ENCODE peak calls at places on chromosomes 4 and X, in four cellular contexts. K, I, A and L are unnamed samples.

GRCh38 chrX:103628386-103629290 is at the start of gene TCEAL1:
- DNase-seq in I (peak; percentile 56), K (peak; percentile 12), A (no peak), L (peak; percentile 77)

GRCh38 chr4:119510750-119511149 is 117.9 kb downstream of the PDE5A start:
- DNase-seq in K (no peak), I (no peak), A (no peak), L (no peak)

GRCh38 chrX:136608295-136608933 is 39.5 kb upstream of the CD40LG start:
- DNase-seq in A (no peak), K (no peak), I (peak; percentile 47), L (no peak)

GRCh38 chrX:53571494-53571893 is 115.0 kb downstream of the HUWE1 start:
- DNase-seq in A (no peak), I (no peak), K (no peak), L (no peak)

GRCh38 chr4:42420120-42420519 is 22.8 kb downstream of the SHISA3 start:
- DNase-seq in I (no peak), A (no peak), K (peak; percentile 14), L (no peak)

GRCh38 chrX:3550160-3550765 is 163.2 kb downstream of the PRKX start:
- DNase-seq in A (no peak), I (no peak), K (no peak), L (no peak)

GRCh38 chrX:102712216-102712966 is at the start of gene GPRASP2:
- DNase-seq in K (no peak), A (no peak), I (peak; percentile 51), L (peak; percentile 67)

GRCh38 chr4:41154001-41154813 is 60.1 kb downstream of the APBB2 start:
- DNase-seq in A (no peak), K (no peak), I (no peak), L (no peak)

GRCh38 chr4:149555146-149555545 is 260.5 kb downstream of the IQCM start:
- DNase-seq in I (no peak), A (no peak), K (peak; percentile 1), L (no peak)

GRCh38 chr4:24915121-24915922 is 2.5 kb upstream of the CCDC149 start:
- DNase-seq in A (no peak), K (no peak), I (no peak), L (no peak)

GRCh38 chr4:87003266-87003665 is 68.5 kb downstream of the AFF1 start:
- DNase-seq in A (no peak), K (no peak), I (no peak), L (no peak)

GRCh38 chr4:5615496-5616075 is 92.8 kb downstream of the EVC2 start:
- DNase-seq in I (no peak), A (no peak), K (no peak), L (no peak)

GRCh38 chrX:51461053-51462050 is 35.0 kb downstream of the NUDT11 start:
- DNase-seq in I (no peak), K (peak; percentile 48), A (no peak), L (no peak)

GRCh38 chrX:55026143-55026542 is 4.6 kb downstream of the ALAS2 start:
- DNase-seq in A (no peak), K (no peak), I (no peak), L (no peak)

GRCh38 chr4:28702571-28702970 is 1841.9 kb downstream of the STIM2 start:
- DNase-seq in I (no peak), K (no peak), A (no peak), L (no peak)

GRCh38 chrX:134658421-134658896 is at the start of gene PLAC1:
- DNase-seq in K (no peak), A (no peak), I (no peak), L (no peak)

GRCh38 chrX:39967348-39967747 is 130.4 kb downstream of the BCOR start:
- DNase-seq in A (no peak), I (no peak), K (no peak), L (no peak)

GRCh38 chrX:14051416-14051815 is 21.7 kb upstream of the GEMIN8 start:
- DNase-seq in A (no peak), I (no peak), K (no peak), L (no peak)

GRCh38 chr4:101238706-101239105 is 108.6 kb downstream of the PPP3CA start:
- DNase-seq in A (no peak), K (no peak), I (no peak), L (no peak)

GRCh38 chr4:6337331-6337935 is 67.8 kb downstream of the WFS1 start:
- DNase-seq in A (no peak), I (no peak), K (no peak), L (no peak)

GRCh38 chr4:23728393-23728792 is 161.5 kb downstream of the PPARGC1A start:
- DNase-seq in A (no peak), K (peak; percentile 4), I (no peak), L (no peak)

GRCh38 chr4:119735136-119735770 is 106.6 kb upstream of the PDE5A start:
- DNase-seq in A (no peak), K (peak; percentile 93), I (no peak), L (no peak)

GRCh38 chr4:76377481-76377901 is 43.5 kb downstream of the CCDC158 start:
- DNase-seq in I (no peak), K (no peak), A (no peak), L (no peak)

GRCh38 chr4:19947349-19947748 is 304.4 kb upstream of the SLIT2 start:
- DNase-seq in I (no peak), A (no peak), K (peak; percentile 76), L (no peak)

GRCh38 chrX:153772608-153773217 is 8.1 kb upstream of the SRPK3 start:
- DNase-seq in K (no peak), A (no peak), I (no peak), L (no peak)

GRCh38 chr4:18568600-18568999 is 547.0 kb upstream of the LCORL start:
- DNase-seq in A (no peak), I (no peak), K (no peak), L (no peak)

GRCh38 chrX:17860811-17861495 is at the start of gene RAI2:
- DNase-seq in A (no peak), I (peak; percentile 60), K (no peak), L (no peak)

GRCh38 chr4:167034983-167035382 is 199.3 kb downstream of the SPOCK3 start:
- DNase-seq in A (no peak), I (no peak), K (no peak), L (no peak)

GRCh38 chr4:167028976-167029375 is 205.3 kb downstream of the SPOCK3 start:
- DNase-seq in K (no peak), I (no peak), A (no peak), L (no peak)

GRCh38 chr4:167032876-167033275 is 201.4 kb downstream of the SPOCK3 start:
- DNase-seq in A (no peak), I (no peak), K (no peak), L (no peak)

GRCh38 chr4:167035390-167035789 is 198.9 kb downstream of the SPOCK3 start:
- DNase-seq in A (no peak), K (no peak), I (no peak), L (no peak)

GRCh38 chr4:167031534-167032156 is 202.6 kb downstream of the SPOCK3 start:
- DNase-seq in A (no peak), K (no peak), I (no peak), L (no peak)
- H3K27ac ChIP-seq in A (no peak overlapping the region), K (no peak overlapping the region), I (no peak overlapping the region), L (no peak overlapping the region)

DNA sequence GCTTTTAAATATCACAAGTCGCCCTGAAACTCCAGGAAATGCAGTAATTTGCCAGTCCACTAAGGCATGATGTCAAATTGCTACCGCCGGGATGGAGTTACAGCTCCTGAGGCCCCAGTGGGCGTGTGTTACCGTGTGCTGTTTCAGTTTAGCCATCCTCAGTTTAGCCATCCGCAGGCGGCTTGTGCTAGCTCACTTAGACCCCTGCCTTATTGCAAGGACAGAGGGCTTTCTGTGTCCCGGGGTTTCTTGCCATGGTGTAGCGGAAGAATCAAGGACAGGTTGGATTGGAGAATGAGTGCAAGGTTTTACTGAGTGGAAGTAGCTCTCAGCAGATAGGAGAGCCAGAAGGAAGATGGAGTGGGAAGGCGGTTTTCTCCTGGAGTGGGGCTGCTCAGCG is 33.8 kb upstream of the LRBA start:
- DNase-seq in I (no peak), A (no peak), K (no peak), L (no peak)
- H3K4me3 ChIP-seq in I (no peak overlapping the region), A (no peak overlapping the region), K (no peak overlapping the region), L (no peak overlapping the region)

DNA sequence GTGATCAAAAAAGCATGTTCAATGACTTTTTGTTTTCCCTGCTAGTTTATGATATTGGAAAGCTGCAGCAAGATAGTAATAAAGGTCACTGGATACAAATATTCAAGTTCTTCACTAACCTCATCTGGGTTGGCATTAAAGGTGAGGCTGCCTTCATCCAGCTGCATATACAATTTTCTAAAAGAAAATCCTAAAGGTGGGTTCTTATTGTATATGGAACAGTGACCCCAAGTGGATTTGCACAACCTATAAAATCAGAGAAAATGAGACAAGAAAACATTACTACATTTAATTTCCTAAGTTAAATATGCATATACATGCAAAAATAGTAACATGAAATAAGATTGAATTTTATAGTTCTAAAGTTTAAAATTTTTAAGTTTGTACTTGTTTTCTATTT is 23.9 kb downstream of the FBXO8 start:
- DNase-seq in K (no peak), A (no peak), I (no peak), L (no peak)
- TF ChIP-seq CTCF in K (no peak), A (no peak), I (no peak), L (no peak)

GRCh38 chrX:21733705-21734104 is 24.2 kb downstream of the SMPX start:
- DNase-seq in K (no peak), A (no peak), I (no peak), L (no peak)
- H3K27ac ChIP-seq in K (no peak overlapping the region), A (no peak overlapping the region), I (no peak overlapping the region), L (no peak overlapping the region)

GRCh38 chr4:123651127-123651526 is 254.5 kb downstream of the SPRY1 start:
- DNase-seq in A (no peak), K (no peak), I (no peak), L (no peak)

GRCh38 chr4:123651536-123652175 is 255.1 kb downstream of the SPRY1 start:
- DNase-seq in I (no peak), K (no peak), A (no peak), L (no peak)

GRCh38 chr4:123652501-123652900 is 255.9 kb downstream of the SPRY1 start:
- DNase-seq in K (no peak), I (no peak), A (no peak), L (no peak)

GRCh38 chr4:123649248-123649643 is 252.7 kb downstream of the SPRY1 start:
- DNase-seq in K (no peak), A (no peak), I (no peak), L (no peak)

DNA sequence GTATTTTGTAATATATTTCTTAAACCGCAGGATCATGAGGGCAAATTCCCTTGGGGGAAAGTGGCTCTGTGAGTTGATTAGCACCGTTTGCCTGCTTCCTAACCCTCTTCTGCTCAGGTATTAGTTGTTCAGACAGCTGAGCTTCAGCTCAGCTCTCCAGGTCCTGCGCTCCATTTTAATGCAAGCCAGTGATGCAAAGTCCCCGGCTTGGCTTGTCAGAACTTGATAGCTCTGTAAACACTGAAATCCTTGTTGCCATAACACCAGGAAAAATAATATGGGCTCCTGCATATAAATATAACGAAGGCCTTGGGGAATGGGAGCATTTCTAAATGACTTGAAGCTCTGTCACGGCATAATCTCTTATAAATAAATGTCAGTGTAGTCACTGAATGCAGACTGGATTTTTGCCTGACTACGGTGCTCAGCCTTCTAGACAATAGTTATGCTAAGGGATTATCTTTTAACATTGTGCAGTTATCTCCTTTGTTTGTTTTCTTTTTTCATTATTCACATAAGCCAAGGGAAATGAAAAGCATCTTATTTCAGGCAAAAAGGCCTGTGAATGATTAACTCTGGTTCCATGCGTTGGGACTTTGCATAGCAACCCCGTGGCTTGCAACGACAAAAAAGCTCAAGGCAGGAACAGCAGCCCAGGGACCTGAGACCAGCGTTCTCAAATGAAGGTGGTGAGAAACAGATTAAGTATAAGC is 253.2 kb downstream of the SPRY1 start:
- DNase-seq in I (no peak), K (peak; percentile 91), A (no peak), L (peak; percentile 70)
- H3K4me3 ChIP-seq in I (peak overlapping the region; percentile 30), K (no peak overlapping the region), A (no peak overlapping the region), L (peak overlapping the region; percentile 7)

GRCh38 chrX:150766351-150767044 is 73.3 kb downstream of the MTMR1 start:
- DNase-seq in I (no peak), A (peak; percentile 43), K (no peak), L (no peak)
- TF ChIP-seq CTCF in I (no peak), A (peak; percentile 15), K (peak; percentile 25), L (no peak)